ENCODE peak calls at places on chromosomes 3 and 15, in six cellular contexts. R, N, G, J, U and X are unnamed samples.

GRCh38 chr3:168284728-168285127 is 189.0 kb upstream of the GOLIM4 start:
- DNase-seq in R (no peak), N (no peak), G (no peak), J (no peak), U (no peak), X (no peak)

GRCh38 chr3:81726132-81726531 is 35.3 kb downstream of the GBE1 start:
- DNase-seq in R (no peak), N (no peak), G (no peak), J (no peak), U (no peak), X (no peak)

GRCh38 chr15:66848666-66849392 is 146.8 kb downstream of the SMAD6 start:
- DNase-seq in R (peak; percentile 42), N (no peak), G (no peak), J (no peak), U (peak; percentile 6), X (no peak)

GRCh38 chr15:52287114-52287513 is 8.5 kb downstream of the MYO5C start:
- DNase-seq in R (no peak), N (peak; percentile 64), G (no peak), J (no peak), U (peak; percentile 67), X (peak; percentile 13)

GRCh38 chr3:4812509-4812908 is 166.7 kb upstream of the BHLHE40 start:
- DNase-seq in R (no peak), N (no peak), G (no peak), J (no peak), U (no peak), X (no peak)

GRCh38 chr15:74725241-74725774 is at the start of gene CYP1A1:
- DNase-seq in R (peak; percentile 77), N (peak; percentile 62), G (no peak), J (no peak), U (peak; percentile 56), X (no peak)

GRCh38 chr3:166190360-166190759 is 353.1 kb upstream of the BCHE start:
- DNase-seq in R (no peak), N (no peak), G (no peak), J (no peak), U (no peak), X (peak; percentile 92)

GRCh38 chr15:53802672-53803071 is 43.2 kb upstream of the WDR72 start:
- DNase-seq in R (no peak), N (no peak), G (no peak), J (no peak), U (no peak), X (no peak)

GRCh38 chr15:74414603-74415338 is 19.0 kb downstream of the SEMA7A start:
- DNase-seq in R (no peak), N (no peak), G (no peak), J (no peak), U (no peak), X (no peak)

GRCh38 chr3:132709761-132710160 is 12.4 kb downstream of the NPHP3 start:
- DNase-seq in R (no peak), N (no peak), G (no peak), J (no peak), U (no peak), X (no peak)

GRCh38 chr15:81163961-81164800 is 30.1 kb downstream of the CFAP161 start:
- DNase-seq in R (no peak), N (no peak), G (no peak), J (no peak), U (no peak), X (peak; percentile 20)

GRCh38 chr3:138678086-138678485 is 69.5 kb downstream of the FAIM start:
- DNase-seq in R (no peak), N (no peak), G (no peak), J (no peak), U (no peak), X (no peak)

GRCh38 chr3:42749025-42749752 is 23.9 kb downstream of the CCDC13 start:
- DNase-seq in R (peak; percentile 45), N (no peak), G (no peak), J (no peak), U (peak; percentile 22), X (no peak)

GRCh38 chr3:50503504-50503903 is at the start of gene CACNA2D2:
- DNase-seq in R (peak; percentile 60), N (peak; percentile 73), G (no peak), J (peak; percentile 15), U (peak; percentile 63), X (no peak)

GRCh38 chr3:36812240-36812639 is 47.9 kb upstream of the DCLK3 start:
- DNase-seq in R (no peak), N (no peak), G (no peak), J (no peak), U (no peak), X (no peak)

GRCh38 chr3:173876476-173876875 is 478.9 kb downstream of the NLGN1 start:
- DNase-seq in R (no peak), N (no peak), G (no peak), J (peak; percentile 7), U (no peak), X (no peak)

GRCh38 chr3:87233805-87234204 is 6.7 kb downstream of the CHMP2B start:
- DNase-seq in R (no peak), N (no peak), G (no peak), J (no peak), U (no peak), X (no peak)

GRCh38 chr3:107810195-107811071 is 280.4 kb downstream of the CD47 start:
- DNase-seq in R (no peak), N (no peak), G (no peak), J (no peak), U (no peak), X (no peak)

GRCh38 chr3:186496016-186496415 is 48.2 kb downstream of the CRYGS start:
- DNase-seq in R (no peak), N (no peak), G (no peak), J (no peak), U (no peak), X (no peak)

GRCh38 chr15:64990168-64990470 is 405 bp upstream of the SPG21 start:
- DNase-seq in R (no peak), N (no peak), G (no peak), J (peak; percentile 1), U (no peak), X (no peak)

GRCh38 chr15:67148196-67148701 is 82.8 kb downstream of the SMAD3 start:
- DNase-seq in R (no peak), N (no peak), G (no peak), J (no peak), U (no peak), X (peak; percentile 72)

GRCh38 chr3:196524527-196524926 is 9.4 kb upstream of the SMCO1 start:
- DNase-seq in R (no peak), N (no peak), G (no peak), J (no peak), U (no peak), X (no peak)

GRCh38 chr15:40358492-40359353 is 704 bp downstream of the DISP2 start:
- DNase-seq in R (no peak), N (peak; percentile 73), G (no peak), J (no peak), U (peak; percentile 38), X (no peak)

GRCh38 chr15:37900286-37901221 is 33.9 kb upstream of the TMCO5A start:
- DNase-seq in R (no peak), N (no peak), G (no peak), J (no peak), U (no peak), X (peak; percentile 56)

GRCh38 chr15:70051948-70052633 is 45.6 kb downstream of the TLE3 start:
- DNase-seq in R (peak; percentile 34), N (peak; percentile 17), G (peak; percentile 47), J (no peak), U (no peak), X (no peak)

GRCh38 chr3:116331370-116331769 is 113.9 kb downstream of the LSAMP start:
- DNase-seq in R (no peak), N (no peak), G (no peak), J (no peak), U (no peak), X (no peak)

GRCh38 chr3:188876370-188876769 is 295.4 kb upstream of the TPRG1 start:
- DNase-seq in R (no peak), N (no peak), G (no peak), J (no peak), U (no peak), X (no peak)

DNA sequence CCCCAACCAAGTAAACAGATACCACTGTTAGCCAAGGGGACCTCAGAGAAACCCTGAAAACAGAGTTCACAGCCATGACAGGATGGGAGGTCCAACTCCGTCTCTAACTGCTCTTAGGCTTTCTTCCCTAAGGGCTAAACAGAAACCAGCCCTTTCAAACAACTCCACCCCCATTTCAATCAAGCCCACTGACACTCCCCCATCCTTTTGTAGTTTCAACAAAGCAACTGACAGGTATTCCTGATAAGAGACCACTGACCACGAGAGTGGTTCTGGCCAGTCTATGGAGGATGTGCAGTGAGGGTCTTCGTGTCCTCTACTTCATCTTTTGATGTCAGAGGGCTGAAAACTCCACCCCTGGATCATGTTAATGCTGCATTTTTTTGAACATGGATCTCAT is 222.7 kb downstream of the OSBPL10 start:
- DNase-seq in R (no peak), N (no peak), G (no peak), J (no peak), U (no peak), X (no peak)
- H3K4me1 ChIP-seq in R (no peaks in the 10 kb centered on the region), N (no peaks in the 10 kb centered on the region), G (peaks cover 20% of the 10 kb centered on the region), J (no peaks in the 10 kb centered on the region), U (peaks cover 14% of the 10 kb centered on the region), X (no peaks in the 10 kb centered on the region)

DNA sequence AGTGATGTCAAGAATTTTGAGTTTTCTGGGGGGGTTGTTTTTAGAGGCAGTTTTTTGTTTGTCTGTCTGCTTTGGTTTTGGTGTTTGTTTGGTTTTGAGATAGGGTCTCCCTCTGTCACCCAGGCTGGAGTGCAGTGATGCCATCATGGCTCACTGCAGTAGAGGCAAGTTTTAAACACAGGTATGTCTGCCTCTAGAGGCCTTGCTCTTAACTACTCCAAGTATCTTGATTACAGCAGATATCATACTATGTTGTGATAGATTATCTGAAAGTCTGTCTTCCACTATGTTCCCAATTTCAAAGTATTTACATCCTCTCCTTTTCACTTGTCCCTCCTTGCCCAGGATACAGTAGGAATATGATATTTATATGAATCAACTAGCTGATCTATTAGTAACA is 57.7 kb downstream of the ERC2 start:
- DNase-seq in R (no peak), N (no peak), G (no peak), J (no peak), U (no peak), X (no peak)
- H3K4me1 ChIP-seq in R (no peaks in the 10 kb centered on the region), N (no peaks in the 10 kb centered on the region), G (no peaks in the 10 kb centered on the region), J (no peaks in the 10 kb centered on the region), U (no peaks in the 10 kb centered on the region), X (no peaks in the 10 kb centered on the region)

GRCh38 chr3:134378818-134379217 is 4.6 kb upstream of the AMOTL2 start:
- DNase-seq in R (no peak), N (no peak), G (peak; percentile 21), J (no peak), U (no peak), X (peak; percentile 67)
- H3K4me1 ChIP-seq in R (peaks cover 11% of the 10 kb centered on the region), N (peaks cover 18% of the 10 kb centered on the region), G (peaks cover 44% of the 10 kb centered on the region), J (peaks cover 54% of the 10 kb centered on the region), U (peaks cover 31% of the 10 kb centered on the region), X (peaks cover 33% of the 10 kb centered on the region)

DNA sequence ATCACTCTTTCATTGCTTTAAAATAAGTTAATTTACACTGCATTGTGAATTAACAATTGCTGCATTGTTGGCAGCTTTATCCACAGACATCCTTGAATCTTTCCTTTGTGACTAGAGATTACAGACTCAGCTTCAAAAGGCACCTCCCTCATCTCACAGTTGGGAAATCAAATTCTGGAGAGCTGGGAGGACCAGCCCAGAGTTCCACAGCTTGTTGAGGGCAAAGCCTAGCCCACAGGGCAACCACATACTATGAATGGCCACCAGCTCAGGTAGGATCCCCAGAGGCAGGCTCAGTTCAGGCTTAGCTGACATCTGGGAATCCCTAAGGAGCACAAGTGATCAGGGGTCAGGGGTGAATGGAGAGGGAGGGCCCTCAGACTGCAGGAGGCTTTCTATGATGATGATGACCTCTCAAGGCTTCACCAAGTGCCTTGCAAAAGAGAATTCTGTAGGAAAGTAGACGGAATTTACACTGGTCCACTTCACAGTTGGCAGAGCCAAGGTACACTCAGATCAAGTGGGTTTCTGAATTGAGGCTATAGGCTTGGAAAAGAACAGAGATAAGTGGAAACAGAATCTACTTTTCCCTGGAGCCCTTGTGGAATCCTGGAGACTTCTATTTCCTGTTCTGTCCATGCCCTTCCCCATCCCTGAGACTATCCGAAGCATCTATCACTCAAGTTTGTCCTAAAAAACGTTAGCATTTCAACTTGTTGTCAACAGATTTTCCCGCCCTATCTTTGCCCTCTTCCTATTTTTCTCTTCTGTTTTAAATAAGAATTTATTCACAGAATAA is 13.2 kb downstream of the GCSAM start:
- DNase-seq in R (no peak), N (no peak), G (no peak), J (no peak), U (no peak), X (no peak)
- H3K4me1 ChIP-seq in R (no peaks in the 10 kb centered on the region), N (no peaks in the 10 kb centered on the region), G (no peaks in the 10 kb centered on the region), J (no peaks in the 10 kb centered on the region), U (no peaks in the 10 kb centered on the region), X (no peaks in the 10 kb centered on the region)